ENCODE peak calls at places on chromosomes 16 and 17, in ten cellular contexts. L is heart right ventricle, E is Panc1, N is thoracic aorta, S is iPS DF 6.9, X is testis, M is right atrium auricular region, W is BE2C, F is kidney, H is H1. R is an unnamed sample. For H3K4me1, the result is how much of the 10 kb centered on the place peaks cover.

GRCh38 chr17:78343099-78343432 is 16.8 kb downstream of the SOCS3 start:
- DNase-seq in L (peak), E (no peak), N (peak), S (no peak), X (peak), M (peak), W (no peak), F (peak), H (no peak), R (no peak)

GRCh38 chr17:60390881-60391418 is 983 bp downstream of the USP32 start:
- DNase-seq in L (no peak), E (no peak), N (no peak), S (no peak), X (peak), M (no peak), W (peak), F (peak), H (no peak), R (peak)

GRCh38 chr17:4771519-4772234 is at the start of gene TM4SF5:
- DNase-seq in L (no peak), E (no peak), N (no peak), S (no peak), X (no peak), M (no peak), W (no peak), F (peak), H (no peak), R (peak)

GRCh38 chr17:40459646-40460584 is 16.7 kb downstream of the IGFBP4 start:
- DNase-seq in L (no peak), E (no peak), N (no peak), S (no peak), X (no peak), M (no peak), W (peak), F (no peak), H (no peak), R (no peak)

GRCh38 chr17:40515491-40516041 is 14.1 kb upstream of the TNS4 start:
- DNase-seq in L (no peak), E (no peak), N (no peak), S (no peak), X (no peak), M (no peak), W (no peak), F (no peak), H (no peak), R (no peak)

GRCh38 chr17:2302740-2303277 is 776 bp downstream of the SMG6 start:
- DNase-seq in L (no peak), E (no peak), N (no peak), S (no peak), X (no peak), M (no peak), W (no peak), F (no peak), H (no peak), R (no peak)

GRCh38 chr16:54582631-54583250 is 296.2 kb upstream of the IRX3 start:
- DNase-seq in L (no peak), E (no peak), N (no peak), S (no peak), X (no peak), M (no peak), W (no peak), F (no peak), H (no peak), R (no peak)

GRCh38 chr16:23615805-23616204 is 19.7 kb upstream of the NDUFAB1 start:
- DNase-seq in L (no peak), E (no peak), N (no peak), S (no peak), X (no peak), M (no peak), W (no peak), F (no peak), H (no peak), R (peak)

GRCh38 chr17:48952904-48953303 is 8.3 kb upstream of the SNF8 start:
- DNase-seq in L (no peak), E (no peak), N (no peak), S (no peak), X (no peak), M (no peak), W (no peak), F (no peak), H (no peak), R (no peak)

GRCh38 chr16:74297296-74297665 is 667 bp downstream of the PSMD7 start:
- DNase-seq in L (no peak), E (no peak), N (peak), S (no peak), X (no peak), M (no peak), W (peak), F (no peak), H (no peak), R (peak)

GRCh38 chr16:66878067-66878466 is 2.2 kb upstream of the PDP2 start:
- DNase-seq in L (no peak), E (no peak), N (no peak), S (no peak), X (no peak), M (no peak), W (no peak), F (peak), H (no peak), R (no peak)

DNA sequence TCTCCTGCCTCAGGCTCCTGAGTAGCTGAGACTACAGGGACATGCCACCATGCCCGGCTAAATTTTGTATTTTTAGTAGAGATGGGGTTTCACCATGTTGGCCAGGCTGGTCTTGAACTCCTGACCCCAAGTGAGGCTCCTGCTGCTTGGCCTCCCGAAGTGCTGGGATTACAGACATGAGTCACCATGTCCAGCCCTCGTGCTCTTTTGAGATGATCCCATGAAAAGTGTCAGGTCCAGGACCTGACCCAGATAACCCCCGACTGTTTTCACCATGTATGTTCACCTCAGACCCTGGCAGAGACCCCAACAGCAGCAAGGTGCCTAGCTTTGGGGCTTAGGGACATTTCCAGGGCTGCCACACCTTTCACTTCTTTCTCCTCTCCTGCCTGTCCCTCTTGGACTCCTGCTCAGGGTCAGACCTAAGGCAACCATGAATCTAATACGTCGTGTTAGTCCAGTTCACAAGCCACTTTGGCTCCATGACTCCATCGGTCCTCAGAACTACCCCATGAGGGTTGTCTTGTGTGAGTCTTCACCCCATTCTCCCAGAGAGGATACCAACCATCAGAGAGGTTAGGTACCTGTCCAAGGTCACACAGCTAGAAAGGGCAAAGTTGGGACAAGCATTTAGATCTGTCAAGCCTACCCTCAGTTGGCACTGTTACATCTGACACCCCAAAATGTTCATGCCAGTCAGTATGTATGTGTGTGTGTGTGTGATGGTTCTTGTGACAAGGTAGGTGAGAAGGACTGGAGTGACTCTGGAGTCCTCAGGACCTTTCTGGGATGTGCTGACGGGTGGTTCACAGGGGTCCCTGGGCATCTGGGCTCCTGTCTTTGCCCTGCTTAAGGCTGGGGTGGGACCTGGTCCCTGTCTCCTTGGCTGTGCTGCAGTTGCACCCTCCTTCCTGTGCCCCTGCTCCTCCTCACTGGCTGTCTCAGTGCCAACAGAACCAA is 23.1 kb upstream of the MAP3K14 start:
- DNase-seq in L (no peak), E (no peak), N (no peak), S (no peak), X (no peak), M (no peak), W (no peak), F (no peak), H (no peak), R (no peak)
- H3K4me1 ChIP-seq in L (under half), E (under half), N (under half), S (under half), X (under half), M (under half), W (under half), F (under half), H (under half), R (under half)

GRCh38 chr17:31560836-31561235 is 169.4 kb downstream of the RAB11FIP4 start:
- DNase-seq in L (no peak), E (no peak), N (no peak), S (no peak), X (no peak), M (no peak), W (no peak), F (no peak), H (no peak), R (no peak)
- H3K4me3 ChIP-seq in L (peak), E (peak), N (peak), S (no peak), X (no peak), M (peak), W (no peak), F (peak), H (no peak), R (no peak)

GRCh38 chr16:46756772-46757171 is 8.6 kb upstream of the MYLK3 start:
- DNase-seq in L (peak), E (no peak), N (no peak), S (no peak), X (no peak), M (no peak), W (no peak), F (no peak), H (no peak), R (no peak)

GRCh38 chr16:46757339-46758050 is 9.4 kb upstream of the MYLK3 start:
- DNase-seq in L (peak), E (no peak), N (no peak), S (no peak), X (no peak), M (peak), W (peak), F (no peak), H (no peak), R (no peak)

GRCh38 chr16:46751381-46751780 is 3.2 kb upstream of the MYLK3 start:
- DNase-seq in L (no peak), E (no peak), N (no peak), S (no peak), X (no peak), M (no peak), W (no peak), F (no peak), H (no peak), R (no peak)

GRCh38 chr16:46748775-46749705 is 896 bp upstream of the MYLK3 start:
- DNase-seq in L (peak), E (no peak), N (no peak), S (no peak), X (peak), M (no peak), W (peak), F (no peak), H (no peak), R (no peak)

DNA sequence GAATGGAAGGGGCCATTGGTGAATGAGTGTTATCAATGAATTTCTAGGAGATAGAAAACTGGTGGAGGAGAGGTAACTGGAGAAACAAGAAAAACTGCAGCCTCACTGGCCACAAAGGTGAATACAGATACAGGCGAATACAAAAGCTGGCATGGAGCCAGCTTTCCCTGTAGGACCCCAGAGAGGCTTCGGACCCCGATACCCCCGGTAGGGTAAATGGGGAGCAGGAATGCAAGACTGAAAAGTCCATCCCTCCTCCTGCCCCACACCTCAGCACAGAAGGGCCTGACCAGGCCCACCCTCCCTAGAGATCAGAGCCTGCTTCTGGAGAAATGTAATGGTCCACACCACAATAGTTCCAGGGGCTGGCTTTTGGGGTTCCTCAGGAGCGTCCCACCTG is 4.9 kb upstream of the MYLK3 start:
- DNase-seq in L (no peak), E (no peak), N (no peak), S (no peak), X (no peak), M (no peak), W (no peak), F (no peak), H (no peak), R (no peak)
- H3K4me1 ChIP-seq in L (under half), E (under half), N (under half), S (under half), X (under half), M (under half), W (under half), F (under half), H (under half), R (under half)

GRCh38 chr16:353404-354285 is 1.1 kb upstream of the AXIN1 start:
- DNase-seq in L (peak), E (no peak), N (no peak), S (no peak), X (no peak), M (no peak), W (no peak), F (peak), H (no peak), R (no peak)
- H3K4me3 ChIP-seq in L (peak), E (peak), N (peak), S (peak), X (peak), M (peak), W (peak), F (peak), H (peak), R (no peak)

DNA sequence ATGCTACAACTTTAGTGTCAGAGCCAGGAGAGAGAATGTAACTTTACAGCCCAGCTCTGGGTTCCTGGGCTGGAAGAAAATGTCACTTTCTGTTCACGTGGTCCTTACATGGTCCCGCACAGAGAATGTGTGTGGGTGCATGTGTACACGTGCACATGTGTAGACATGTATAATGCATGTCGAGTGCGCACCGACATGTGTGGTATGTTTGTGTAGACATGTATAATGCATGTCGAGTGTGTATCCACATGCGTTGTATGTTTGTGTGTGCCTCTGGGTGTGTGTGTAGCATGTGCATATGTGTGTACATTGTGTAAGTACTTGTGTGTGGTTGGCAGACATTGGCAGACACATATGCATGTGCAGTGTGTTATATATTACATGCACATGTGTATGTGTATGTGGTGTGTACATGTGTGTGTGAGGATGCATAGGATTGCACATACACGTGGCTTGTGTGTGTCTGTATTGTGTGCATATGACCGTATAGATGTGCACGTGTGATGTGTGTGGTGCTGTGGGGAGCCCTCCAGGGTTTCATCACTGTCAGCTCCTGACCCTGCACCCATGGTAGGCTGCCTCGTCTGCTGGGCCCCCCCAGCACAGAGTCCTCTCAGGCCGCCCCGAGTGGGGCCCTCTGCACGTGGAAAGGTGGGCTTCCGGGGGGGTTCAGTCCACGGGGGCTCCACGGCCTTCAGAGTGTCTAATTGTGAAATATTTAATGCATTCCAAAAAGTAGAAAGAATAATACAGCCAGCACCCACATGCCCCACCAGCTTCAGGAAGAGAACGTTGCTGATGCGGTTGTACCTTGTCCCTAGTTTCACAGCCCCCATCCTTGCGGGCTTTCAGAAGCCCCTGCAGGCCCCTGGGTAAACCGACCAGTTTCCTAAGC is 214.2 kb upstream of the GSE1 start:
- DNase-seq in L (no peak), E (no peak), N (no peak), S (no peak), X (no peak), M (no peak), W (no peak), F (peak), H (no peak), R (no peak)
- H3K4me1 ChIP-seq in L (under half), E (under half), N (under half), S (under half), X (under half), M (under half), W (under half), F (under half), H (under half), R (under half)